ENCODE peak calls at places on chromosomes 6 and 20, in six cellular contexts. One of them, this sample, is unnamed.

GRCh38 chr20:21512634-21513180 is 1.2 kb downstream of the NKX2-2 start:
- DNase-seq in amygdala: no peak
- DNase-seq in T-helper 2 cell: no peak
- DNase-seq in CD8-positive, alpha-beta T cell: no peak
- DNase-seq in naive thymus-derived CD8-positive, alpha-beta T cell: no peak
- DNase-seq in activated naive CD4-positive, alpha-beta T cell: no peak
- DNase-seq in this sample: peak; percentile 53

GRCh38 chr6:137699036-137699683 is 167.9 kb upstream of the TNFAIP3 start:
- DNase-seq in amygdala: no peak
- DNase-seq in T-helper 2 cell: no peak
- DNase-seq in CD8-positive, alpha-beta T cell: no peak
- DNase-seq in naive thymus-derived CD8-positive, alpha-beta T cell: no peak
- DNase-seq in activated naive CD4-positive, alpha-beta T cell: no peak
- DNase-seq in this sample: no peak

GRCh38 chr6:134199848-134200606 is 117.9 kb downstream of the SGK1 start:
- DNase-seq in amygdala: no peak
- DNase-seq in T-helper 2 cell: no peak
- DNase-seq in CD8-positive, alpha-beta T cell: no peak
- DNase-seq in naive thymus-derived CD8-positive, alpha-beta T cell: no peak
- DNase-seq in activated naive CD4-positive, alpha-beta T cell: no peak
- DNase-seq in this sample: no peak

GRCh38 chr20:20143165-20143564 is 90.8 kb downstream of the CFAP61 start:
- DNase-seq in amygdala: no peak
- DNase-seq in T-helper 2 cell: no peak
- DNase-seq in CD8-positive, alpha-beta T cell: no peak
- DNase-seq in naive thymus-derived CD8-positive, alpha-beta T cell: no peak
- DNase-seq in activated naive CD4-positive, alpha-beta T cell: no peak
- DNase-seq in this sample: no peak

GRCh38 chr6:16591681-16592549 is 169.3 kb downstream of the ATXN1 start:
- DNase-seq in amygdala: no peak
- DNase-seq in T-helper 2 cell: no peak
- DNase-seq in CD8-positive, alpha-beta T cell: no peak
- DNase-seq in naive thymus-derived CD8-positive, alpha-beta T cell: no peak
- DNase-seq in activated naive CD4-positive, alpha-beta T cell: no peak
- DNase-seq in this sample: no peak

GRCh38 chr20:1803216-1804128 is 91.7 kb upstream of the SIRPA start:
- DNase-seq in amygdala: peak; percentile 55
- DNase-seq in T-helper 2 cell: no peak
- DNase-seq in CD8-positive, alpha-beta T cell: no peak
- DNase-seq in naive thymus-derived CD8-positive, alpha-beta T cell: peak; percentile 14
- DNase-seq in activated naive CD4-positive, alpha-beta T cell: no peak
- DNase-seq in this sample: peak; percentile 75

GRCh38 chr20:62345681-62346370 is 21.3 kb downstream of the LAMA5 start:
- DNase-seq in amygdala: no peak
- DNase-seq in T-helper 2 cell: no peak
- DNase-seq in CD8-positive, alpha-beta T cell: no peak
- DNase-seq in naive thymus-derived CD8-positive, alpha-beta T cell: no peak
- DNase-seq in activated naive CD4-positive, alpha-beta T cell: no peak
- DNase-seq in this sample: no peak

GRCh38 chr6:108650781-108651180 is 90.1 kb downstream of the FOXO3 start:
- DNase-seq in amygdala: no peak
- DNase-seq in T-helper 2 cell: no peak
- DNase-seq in CD8-positive, alpha-beta T cell: no peak
- DNase-seq in naive thymus-derived CD8-positive, alpha-beta T cell: no peak
- DNase-seq in activated naive CD4-positive, alpha-beta T cell: no peak
- DNase-seq in this sample: no peak

GRCh38 chr6:147154454-147154853 is 49.8 kb upstream of the STXBP5 start:
- DNase-seq in amygdala: no peak
- DNase-seq in T-helper 2 cell: no peak
- DNase-seq in CD8-positive, alpha-beta T cell: no peak
- DNase-seq in naive thymus-derived CD8-positive, alpha-beta T cell: no peak
- DNase-seq in activated naive CD4-positive, alpha-beta T cell: no peak
- DNase-seq in this sample: no peak

GRCh38 chr20:59589051-59589450 is 15.3 kb upstream of the PHACTR3 start:
- DNase-seq in amygdala: no peak
- DNase-seq in T-helper 2 cell: no peak
- DNase-seq in CD8-positive, alpha-beta T cell: no peak
- DNase-seq in naive thymus-derived CD8-positive, alpha-beta T cell: no peak
- DNase-seq in activated naive CD4-positive, alpha-beta T cell: no peak
- DNase-seq in this sample: no peak

GRCh38 chr6:54204921-54205511 is 93.8 kb downstream of the MLIP start:
- DNase-seq in amygdala: no peak
- DNase-seq in T-helper 2 cell: no peak
- DNase-seq in CD8-positive, alpha-beta T cell: no peak
- DNase-seq in naive thymus-derived CD8-positive, alpha-beta T cell: no peak
- DNase-seq in activated naive CD4-positive, alpha-beta T cell: no peak
- DNase-seq in this sample: no peak

GRCh38 chr6:96724641-96725040 is 112.6 kb downstream of the GPR63 start:
- DNase-seq in amygdala: no peak
- DNase-seq in T-helper 2 cell: no peak
- DNase-seq in CD8-positive, alpha-beta T cell: no peak
- DNase-seq in naive thymus-derived CD8-positive, alpha-beta T cell: no peak
- DNase-seq in activated naive CD4-positive, alpha-beta T cell: no peak
- DNase-seq in this sample: no peak

GRCh38 chr6:38801305-38801704 is 86.2 kb downstream of the DNAH8 start:
- DNase-seq in amygdala: no peak
- DNase-seq in T-helper 2 cell: no peak
- DNase-seq in CD8-positive, alpha-beta T cell: no peak
- DNase-seq in naive thymus-derived CD8-positive, alpha-beta T cell: no peak
- DNase-seq in activated naive CD4-positive, alpha-beta T cell: no peak
- DNase-seq in this sample: no peak

GRCh38 chr6:16737926-16738325 is 23.3 kb downstream of the ATXN1 start:
- DNase-seq in amygdala: no peak
- DNase-seq in T-helper 2 cell: no peak
- DNase-seq in CD8-positive, alpha-beta T cell: no peak
- DNase-seq in naive thymus-derived CD8-positive, alpha-beta T cell: no peak
- DNase-seq in activated naive CD4-positive, alpha-beta T cell: no peak
- DNase-seq in this sample: no peak

GRCh38 chr20:460707-461106 is 1.6 kb downstream of the TBC1D20 start:
- DNase-seq in amygdala: no peak
- DNase-seq in T-helper 2 cell: no peak
- DNase-seq in CD8-positive, alpha-beta T cell: no peak
- DNase-seq in naive thymus-derived CD8-positive, alpha-beta T cell: no peak
- DNase-seq in activated naive CD4-positive, alpha-beta T cell: no peak
- DNase-seq in this sample: peak; percentile 70

This sample was measured in upper lobe of left lung.